ENCODE peak calls at places on chromosomes 13 and 19, in ten cellular contexts. C, L, U, T, F, K, R, M, D and J are unnamed samples.

GRCh38 chr13:29991343-29991742 is 140.9 kb upstream of the UBL3 start:
- DNase-seq in C (no peak), L (no peak), U (no peak), T (peak), F (no peak), K (no peak), R (peak), M (no peak), D (peak), J (no peak)

GRCh38 chr13:80962855-80963254 is 621.9 kb upstream of the SPRY2 start:
- DNase-seq in C (no peak), L (no peak), U (no peak), T (no peak), F (no peak), K (no peak), R (no peak), M (no peak), D (no peak), J (no peak)

GRCh38 chr13:34076943-34077703 is 259.2 kb downstream of the RFC3 start:
- DNase-seq in C (no peak), L (no peak), U (peak), T (peak), F (no peak), K (no peak), R (peak), M (peak), D (peak), J (no peak)

GRCh38 chr13:66210677-66211076 is 1019.5 kb downstream of the PCDH9 start:
- DNase-seq in C (no peak), L (no peak), U (no peak), T (peak), F (no peak), K (no peak), R (no peak), M (no peak), D (peak), J (no peak)

GRCh38 chr19:38073806-38074685 is 150.0 kb downstream of the DPF1 start:
- DNase-seq in C (no peak), L (no peak), U (no peak), T (no peak), F (no peak), K (no peak), R (no peak), M (no peak), D (no peak), J (no peak)

GRCh38 chr19:35166100-35167063 is 11.8 kb downstream of the FXYD5 start:
- DNase-seq in C (no peak), L (no peak), U (no peak), T (no peak), F (no peak), K (no peak), R (no peak), M (no peak), D (no peak), J (no peak)

GRCh38 chr19:31348416-31349159 is 648 bp downstream of the TSHZ3 start:
- DNase-seq in C (no peak), L (no peak), U (no peak), T (no peak), F (no peak), K (no peak), R (no peak), M (no peak), D (peak), J (no peak)

GRCh38 chr19:32497386-32497785 is 83.6 kb upstream of the PDCD5 start:
- DNase-seq in C (no peak), L (no peak), U (no peak), T (no peak), F (no peak), K (no peak), R (no peak), M (no peak), D (no peak), J (no peak)

GRCh38 chr13:47598340-47598911 is 402.6 kb downstream of the SUCLA2 start:
- DNase-seq in C (no peak), L (no peak), U (peak), T (peak), F (no peak), K (no peak), R (peak), M (no peak), D (peak), J (no peak)